ENCODE peak calls at places on chromosomes 6 and 20, in six cellular contexts. G is fibroblast of lung, B is RWPE2, X is right atrium auricular region, Q is sigmoid colon, S is endodermal cell. R is an unnamed sample.

GRCh38 chr6:11363881-11364576 is 131.6 kb upstream of the NEDD9 start:
- DNase-seq in G (no peak), S (peak; percentile 24), Q (no peak), B (no peak), X (no peak), R (no peak)

GRCh38 chr6:158051968-158052367 is 70.3 kb downstream of the SYNJ2 start:
- DNase-seq in Q (no peak), G (no peak), B (no peak), X (no peak), S (no peak), R (no peak)

GRCh38 chr6:158290659-158291058 is 21.6 kb upstream of the TULP4 start:
- DNase-seq in B (no peak), X (no peak), S (no peak), Q (no peak), G (no peak), R (no peak)

GRCh38 chr6:153090241-153090930 is 40.7 kb downstream of the RGS17 start:
- DNase-seq in Q (no peak), S (no peak), B (no peak), X (no peak), G (peak; percentile 90), R (no peak)

GRCh38 chr6:43978473-43979360 is 148.5 kb downstream of the MRPL14 start:
- DNase-seq in Q (no peak), B (peak; percentile 61), S (peak; percentile 48), G (no peak), X (no peak), R (no peak)

GRCh38 chr6:121504227-121504626 is 68.8 kb downstream of the GJA1 start:
- DNase-seq in B (no peak), X (no peak), Q (no peak), G (peak; percentile 96), S (no peak), R (no peak)

GRCh38 chr20:41063442-41063841 is 34.8 kb downstream of the TOP1 start:
- DNase-seq in X (no peak), G (peak; percentile 33), Q (no peak), S (no peak), B (no peak), R (no peak)

GRCh38 chr6:148037496-148037895 is 305.1 kb upstream of the SASH1 start:
- DNase-seq in G (peak; percentile 21), B (no peak), Q (no peak), S (no peak), X (no peak), R (no peak)

GRCh38 chr6:167428664-167429063 is 103.8 kb downstream of the TTLL2 start:
- DNase-seq in S (no peak), B (no peak), X (no peak), Q (peak; percentile 21), G (no peak), R (no peak)

GRCh38 chr20:8062781-8063180 is 43.2 kb upstream of the TMX4 start:
- DNase-seq in B (no peak), G (peak; percentile 51), X (no peak), S (no peak), Q (no peak), R (no peak)

GRCh38 chr20:2206957-2207769 is 88.6 kb upstream of the TGM3 start:
- DNase-seq in G (peak; percentile 54), X (peak; percentile 78), Q (peak; percentile 79), B (no peak), S (peak; percentile 93), R (peak; percentile 83)

GRCh38 chr20:38202153-38202981 is 37.3 kb upstream of the TGM2 start:
- DNase-seq in Q (peak; percentile 28), S (peak; percentile 10), X (no peak), B (peak; percentile 75), G (no peak), R (no peak)

GRCh38 chr20:46312075-46312944 is 4.0 kb upstream of the CDH22 start:
- DNase-seq in G (no peak), Q (no peak), X (no peak), B (no peak), S (peak; percentile 90), R (no peak)

GRCh38 chr20:208937-209566 is 18.0 kb upstream of the DEFB129 start:
- DNase-seq in S (no peak), Q (no peak), G (peak; percentile 67), X (no peak), B (no peak), R (no peak)

GRCh38 chr6:287500-287883 is 4.8 kb upstream of the DUSP22 start:
- DNase-seq in G (no peak), B (no peak), S (no peak), X (peak; percentile 38), Q (no peak), R (no peak)

GRCh38 chr6:285030-285771 is 7.1 kb upstream of the DUSP22 start:
- DNase-seq in S (no peak), Q (no peak), B (no peak), X (no peak), G (no peak), R (no peak)

GRCh38 chr6:288861-289260 is 3.4 kb upstream of the DUSP22 start:
- DNase-seq in X (no peak), Q (no peak), B (no peak), S (no peak), G (no peak), R (no peak)

GRCh38 chr6:290111-290932 is 2.0 kb upstream of the DUSP22 start:
- DNase-seq in X (peak; percentile 56), B (no peak), S (no peak), G (no peak), Q (no peak), R (no peak)

DNA sequence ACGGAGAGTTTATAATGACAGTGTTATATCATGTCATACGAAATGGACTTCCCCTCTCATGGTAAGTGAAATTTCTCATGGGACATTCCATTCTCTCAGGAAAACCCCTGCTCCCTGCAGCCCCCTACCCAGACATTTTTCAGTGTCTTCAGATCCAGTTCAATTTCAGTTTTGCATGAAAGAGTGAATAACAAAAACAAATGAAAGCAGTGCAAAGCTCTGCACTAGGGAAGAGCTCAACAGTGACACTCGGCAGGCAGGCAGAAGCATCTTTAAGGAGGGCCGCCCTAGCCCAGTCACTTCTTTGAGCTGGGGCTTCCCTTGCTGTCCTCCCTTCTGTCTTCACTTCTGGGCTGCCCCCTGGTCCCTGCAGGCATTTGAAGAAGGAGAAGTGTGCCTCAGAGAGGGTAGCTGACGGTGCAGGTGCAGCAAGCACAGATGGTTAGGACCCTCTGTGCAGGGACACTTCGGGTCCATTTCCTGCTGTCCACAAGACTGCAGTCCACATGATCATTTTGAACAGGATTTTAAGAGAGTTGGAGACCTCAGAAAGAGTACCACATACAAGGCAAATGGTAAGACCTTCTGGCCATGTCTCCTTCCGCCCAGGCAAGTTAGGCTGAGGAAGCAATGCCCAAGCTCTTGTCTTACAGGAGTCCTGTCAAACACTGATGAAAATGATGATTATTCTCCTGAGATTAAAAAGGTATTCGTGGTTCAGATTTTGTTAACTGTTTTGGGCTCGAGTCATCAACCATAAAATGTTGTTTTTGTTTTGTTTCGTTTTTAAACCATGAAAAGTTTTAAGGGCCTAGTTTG is 5.4 kb upstream of the DUSP22 start:
- DNase-seq in B (no peak), Q (no peak), S (no peak), X (peak; percentile 44), G (no peak), R (no peak)
- H3K9me3 ChIP-seq in B (no peaks in the 10 kb centered on the region), Q (no peaks in the 10 kb centered on the region), S (peaks cover 3% of the 10 kb centered on the region), X (no peaks in the 10 kb centered on the region), G (no peaks in the 10 kb centered on the region), R (no peaks in the 10 kb centered on the region)

GRCh38 chr6:41231246-41231645 is 3.1 kb downstream of the TREML4 start:
- DNase-seq in B (no peak), Q (no peak), X (no peak), G (no peak), S (no peak), R (no peak)

GRCh38 chr6:41226752-41227151 is 1.4 kb upstream of the TREML4 start:
- DNase-seq in S (no peak), Q (no peak), X (no peak), G (no peak), B (no peak), R (no peak)

GRCh38 chr6:41229716-41230115 is 1.6 kb downstream of the TREML4 start:
- DNase-seq in S (no peak), G (no peak), X (no peak), B (no peak), Q (no peak), R (no peak)

GRCh38 chr6:41228088-41228487 is at the start of gene TREML4:
- DNase-seq in Q (no peak), G (no peak), S (no peak), X (no peak), B (no peak), R (no peak)

GRCh38 chr6:41228616-41229015 is 467 bp downstream of the TREML4 start:
- DNase-seq in G (no peak), Q (no peak), X (no peak), S (peak; percentile 75), B (no peak), R (no peak)
- TF ChIP-seq CTCF in G (no peak), Q (no peak), X (no peak), S (peak; percentile 66), B (no peak), R (no peak)

GRCh38 chr20:49769125-49769581 is 43.5 kb upstream of the SLC9A8 start:
- DNase-seq in Q (no peak), B (no peak), X (no peak), S (no peak), G (no peak), R (no peak)
- H3K27ac ChIP-seq in Q (peak overlapping the region; percentile 49), B (peak overlapping the region; percentile 67), X (peak overlapping the region; percentile 49), S (no peak overlapping the region), G (no peak overlapping the region), R (peak overlapping the region; percentile 52)

GRCh38 chr6:117174835-117175360 is 90.5 kb upstream of the VGLL2 start:
- DNase-seq in S (no peak), X (no peak), G (no peak), B (no peak), Q (no peak), R (no peak)
- H3K9me3 ChIP-seq in S (peaks cover 12% of the 10 kb centered on the region), X (no peaks in the 10 kb centered on the region), G (no peaks in the 10 kb centered on the region), B (no peaks in the 10 kb centered on the region), Q (no peaks in the 10 kb centered on the region), R (no peaks in the 10 kb centered on the region)

DNA sequence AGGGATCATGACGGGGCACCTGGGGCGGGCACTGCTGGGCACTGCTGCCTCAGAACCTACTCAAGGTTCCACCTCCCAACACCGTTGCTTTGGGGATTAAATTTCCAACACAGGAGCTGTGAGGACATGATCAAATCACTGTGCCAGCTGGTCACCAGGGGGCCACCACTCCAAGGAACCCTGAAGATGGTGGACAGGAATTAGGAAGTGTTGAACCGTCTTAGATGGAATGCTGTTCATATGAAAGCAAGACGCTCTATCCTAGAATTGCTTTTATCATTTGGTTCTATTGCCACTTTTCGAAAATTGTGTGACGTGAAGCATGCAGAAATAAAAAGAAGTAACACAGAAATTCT is 140.3 kb downstream of the DLL1 start:
- DNase-seq in S (peak; percentile 38), B (no peak), G (no peak), X (no peak), Q (no peak), R (no peak)
- TF ChIP-seq CTCF in S (peak; percentile 28), B (peak; percentile 9), G (no peak), X (no peak), Q (no peak), R (no peak)

GRCh38 chr6:41781302-41781711 is 725 bp downstream of the PRICKLE4 start:
- DNase-seq in X (no peak), Q (no peak), B (no peak), S (no peak), G (no peak), R (peak; percentile 75)
- H3K27ac ChIP-seq in X (peak overlapping the region; percentile 84), Q (peak overlapping the region; percentile 89), B (peak overlapping the region; percentile 71), S (no peak overlapping the region), G (no peak overlapping the region), R (peak overlapping the region; percentile 80)